ENCODE peak calls at places on chromosomes 16 and 17, in ten cellular contexts. Y is H1; I is transverse colon; S is pancreas; P is BE2C; W is CD8-positive, alpha-beta T cell; A is colonic mucosa; Q is psoas muscle; G is ascending aorta; V is GM06990. D is an unnamed sample.

GRCh38 chr17:12089809-12090384 is 69.2 kb downstream of the MAP2K4 start:
- DNase-seq in W (no peak), V (no peak), Y (no peak), Q (no peak), I (no peak), A (no peak), S (no peak), G (no peak), P (no peak), D (no peak)

GRCh38 chr17:41728056-41728455 is 6.4 kb downstream of the HAP1 start:
- DNase-seq in V (no peak), Y (no peak), A (no peak), G (no peak), W (no peak), S (no peak), I (no peak), Q (no peak), P (no peak), D (no peak)

GRCh38 chr16:75792781-75793180 is 66.5 kb upstream of the CPHXL start:
- DNase-seq in G (no peak), I (no peak), Q (no peak), V (no peak), A (no peak), S (no peak), Y (no peak), P (no peak), W (no peak), D (no peak)

GRCh38 chr17:4136373-4136772 is 6.5 kb downstream of the ZZEF1 start:
- DNase-seq in V (no peak), Q (no peak), S (no peak), Y (no peak), I (peak), P (no peak), A (peak), W (no peak), G (no peak), D (no peak)

GRCh38 chr16:71557954-71558582 is 18.8 kb downstream of the TAT start:
- DNase-seq in I (no peak), A (no peak), G (no peak), S (no peak), W (no peak), Q (no peak), P (no peak), V (no peak), Y (no peak), D (no peak)

GRCh38 chr16:15521758-15522509 is 87.5 kb downstream of the BMERB1 start:
- DNase-seq in V (no peak), Y (no peak), A (no peak), S (no peak), W (no peak), P (peak), I (no peak), G (no peak), Q (no peak), D (no peak)

GRCh38 chr17:40318835-40319332 is 9.9 kb downstream of the RARA start:
- DNase-seq in S (peak), Q (no peak), G (no peak), P (no peak), A (peak), W (no peak), I (no peak), Y (no peak), V (no peak), D (no peak)

GRCh38 chr17:80720624-80721577 is 176.3 kb downstream of the RPTOR start:
- DNase-seq in A (no peak), I (peak), V (no peak), S (peak), W (peak), P (no peak), Y (no peak), Q (no peak), G (no peak), D (no peak)

GRCh38 chr17:82528484-82529265 is 9.1 kb downstream of the FOXK2 start:
- DNase-seq in Q (peak), A (peak), G (no peak), W (no peak), P (peak), Y (no peak), S (peak), V (no peak), I (peak), D (no peak)

GRCh38 chr17:7803981-7804380 is 30.0 kb upstream of the KDM6B start:
- DNase-seq in P (no peak), S (no peak), W (no peak), A (peak), G (no peak), I (peak), Q (no peak), Y (no peak), V (no peak), D (no peak)

GRCh38 chr16:66207139-66207863 is 159.2 kb upstream of the CDH5 start:
- DNase-seq in Y (no peak), P (no peak), G (no peak), I (no peak), W (no peak), A (no peak), S (no peak), V (no peak), Q (no peak), D (no peak)

GRCh38 chr17:81291662-81292061 is 3.4 kb downstream of the SLC38A10 start:
- DNase-seq in W (peak), Q (peak), S (peak), P (peak), I (peak), A (peak), Y (peak), G (no peak), V (peak), D (no peak)

GRCh38 chr17:70848785-70849184 is 679.5 kb downstream of the KCNJ2 start:
- DNase-seq in W (no peak), A (no peak), Q (no peak), S (no peak), Y (no peak), V (no peak), P (no peak), G (no peak), I (no peak), D (no peak)

GRCh38 chr17:29562615-29563014 is 4.2 kb downstream of the ABHD15 start:
- DNase-seq in P (no peak), V (no peak), A (no peak), I (no peak), W (no peak), G (no peak), Q (no peak), S (peak), Y (no peak), D (no peak)

GRCh38 chr17:32007463-32008298 is 498 bp downstream of the LRRC37B start:
- DNase-seq in V (peak), G (no peak), Y (peak), I (peak), W (peak), Q (peak), S (no peak), A (peak), P (peak), D (no peak)

GRCh38 chr17:81909966-81910839 is 996 bp downstream of the PCYT2 start:
- DNase-seq in P (no peak), S (peak), A (peak), V (no peak), Y (no peak), G (no peak), I (peak), W (no peak), Q (no peak), D (no peak)

GRCh38 chr17:60971515-60972369 is 294.1 kb downstream of the BCAS3 start:
- DNase-seq in S (no peak), Y (peak), A (peak), I (peak), W (peak), Q (no peak), G (no peak), P (peak), V (peak), D (peak)

GRCh38 chr16:24834459-24835335 is 11.1 kb upstream of the SLC5A11 start:
- DNase-seq in G (no peak), A (peak), S (no peak), Y (no peak), V (no peak), I (peak), P (peak), Q (no peak), W (no peak), D (no peak)

GRCh38 chr17:12231027-12231682 is 210.5 kb downstream of the MAP2K4 start:
- DNase-seq in W (no peak), G (no peak), A (no peak), Y (peak), Q (no peak), V (no peak), P (no peak), S (no peak), I (no peak), D (no peak)

GRCh38 chr17:444879-445454 is 92.4 kb upstream of the RPH3AL start:
- DNase-seq in Y (no peak), S (no peak), Q (no peak), W (no peak), A (no peak), V (no peak), G (no peak), I (no peak), P (no peak), D (no peak)

GRCh38 chr16:56610609-56611111 is 2.3 kb downstream of the MT2A start:
- DNase-seq in P (no peak), V (no peak), Y (no peak), A (no peak), I (no peak), S (no peak), W (no peak), G (no peak), Q (no peak), D (no peak)

GRCh38 chr16:56608043-56608875 is at the start of gene MT2A:
- DNase-seq in S (peak), P (peak), I (peak), G (peak), V (peak), Q (peak), W (peak), Y (no peak), A (peak), D (peak)

GRCh38 chr16:56608876-56609462 is 585 bp downstream of the MT2A start:
- DNase-seq in W (no peak), G (no peak), P (no peak), S (no peak), I (no peak), V (no peak), A (peak), Q (peak), Y (no peak), D (no peak)

GRCh38 chr16:56610017-56610608 is 1.7 kb downstream of the MT2A start:
- DNase-seq in P (no peak), S (no peak), Q (peak), I (peak), G (no peak), W (peak), A (peak), V (no peak), Y (no peak), D (no peak)

DNA sequence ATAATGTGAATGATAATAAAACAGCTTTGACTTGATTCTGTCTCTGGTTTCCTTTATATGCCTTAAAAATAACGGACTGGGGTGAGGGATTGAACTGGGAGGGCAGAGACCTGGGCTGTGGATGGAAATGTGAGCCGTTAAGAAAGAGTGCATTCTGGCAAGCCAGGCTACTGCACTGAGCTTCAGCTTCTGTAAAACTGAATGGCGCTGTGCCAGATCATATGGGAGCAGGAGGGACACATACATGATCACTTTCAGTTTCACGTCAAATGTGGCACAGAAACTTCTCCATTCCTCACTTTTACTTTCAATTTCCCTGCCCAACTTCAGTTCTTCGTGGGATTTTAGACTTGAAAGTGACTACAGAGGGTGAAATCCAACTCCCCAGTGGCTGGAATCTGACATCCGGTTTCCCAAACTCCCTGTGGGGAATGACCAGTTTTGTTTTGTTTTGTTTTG is 1.1 kb downstream of the MT2A start:
- DNase-seq in S (no peak), P (peak), W (peak), Q (peak), V (peak), A (peak), Y (no peak), G (no peak), I (peak), D (peak)
- H3K4me3 ChIP-seq in S (peak), P (peak), W (peak), Q (peak), V (peak), A (peak), Y (no peak), G (peak), I (peak), D (peak)

GRCh38 chr16:427295-427694 is 1.8 kb downstream of the RAB11FIP3 start:
- DNase-seq in S (peak), Q (no peak), I (no peak), G (no peak), A (no peak), Y (no peak), P (no peak), W (no peak), V (no peak), D (no peak)
- H3K4me3 ChIP-seq in S (peak), Q (peak), I (no peak), G (peak), A (peak), Y (peak), P (peak), W (peak), V (peak), D (peak)

GRCh38 chr17:45311762-45312476 is 4.9 kb downstream of the MAP3K14 start:
- DNase-seq in I (peak), S (no peak), W (peak), V (peak), P (peak), Y (no peak), A (peak), G (no peak), Q (peak), D (peak)
- H3K4me3 ChIP-seq in I (no peak), S (peak), W (peak), V (peak), P (no peak), Y (no peak), A (no peak), G (peak), Q (peak), D (peak)

DNA sequence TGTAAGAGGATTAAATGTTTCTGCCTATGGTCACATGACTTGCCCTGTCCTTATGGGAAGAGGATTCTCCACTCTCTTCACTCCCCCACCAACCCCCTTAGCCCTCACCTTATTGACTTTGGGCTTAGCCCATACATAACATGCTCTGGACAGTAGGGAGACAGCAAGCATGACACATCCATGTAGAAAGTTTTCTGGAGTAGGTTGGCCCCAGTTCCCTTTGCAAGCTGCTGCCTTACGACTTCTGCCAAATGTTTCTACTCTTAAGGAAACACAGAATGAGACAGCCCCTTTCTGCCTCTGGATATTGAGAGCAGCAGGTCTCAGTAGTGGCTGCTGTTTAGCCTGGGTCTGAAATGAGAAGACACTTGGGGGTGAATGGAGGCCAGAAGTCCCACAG is 282.1 kb downstream of the MAP2K6 start:
- DNase-seq in W (no peak), S (no peak), Y (no peak), G (no peak), P (no peak), A (no peak), V (no peak), I (no peak), Q (no peak), D (no peak)
- H3K4me3 ChIP-seq in W (no peak), S (no peak), Y (no peak), G (no peak), P (no peak), A (no peak), V (no peak), I (no peak), Q (no peak), D (no peak)

GRCh38 chr17:79220715-79221291 is 146.2 kb downstream of the ENGASE start:
- DNase-seq in Q (no peak), G (no peak), Y (no peak), W (no peak), S (no peak), V (no peak), I (no peak), P (peak), A (no peak), D (no peak)
- H3K4me3 ChIP-seq in Q (no peak), G (no peak), Y (peak), W (peak), S (no peak), V (no peak), I (no peak), P (peak), A (no peak), D (no peak)

D was measured in GM12864.